ENCODE peak calls at places on chromosome 4, in seven cellular contexts. O is SW480, V is GM12865, U is HuH-7.5, X is AG04449, D is NCI-H1417, E is breast epithelium. N is an unnamed sample.

GRCh38 chr4:98996056-98996941 is 778 bp downstream of the METAP1 start:
- DNase-seq in V (peak), D (peak), U (peak), X (no peak), O (peak), E (no peak), N (no peak)

GRCh38 chr4:42627887-42628646 is 28.8 kb downstream of the ATP8A1 start:
- DNase-seq in V (peak), X (no peak), U (no peak), D (no peak), E (no peak), O (no peak), N (no peak)

GRCh38 chr4:118969359-118969758 is 80.7 kb downstream of the SYNPO2 start:
- DNase-seq in V (peak), E (peak), O (peak), X (no peak), U (no peak), D (peak), N (peak)

GRCh38 chr4:188254211-188254610 is 115.0 kb downstream of the TRIML1 start:
- DNase-seq in O (no peak), X (no peak), E (no peak), D (no peak), V (no peak), U (no peak), N (no peak)

GRCh38 chr4:153176938-153177337 is 27.3 kb upstream of the TRIM2 start:
- DNase-seq in X (no peak), O (no peak), E (no peak), V (no peak), U (no peak), D (no peak), N (no peak)

GRCh38 chr4:95263960-95264359 is 284.8 kb downstream of the UNC5C start:
- DNase-seq in V (no peak), O (no peak), X (no peak), E (no peak), U (no peak), D (no peak), N (no peak)

GRCh38 chr4:8185280-8185679 is 13.8 kb upstream of the SH3TC1 start:
- DNase-seq in V (no peak), U (no peak), X (peak), E (no peak), D (no peak), O (no peak), N (peak)

GRCh38 chr4:52864816-52865215 is 2.7 kb downstream of the RASL11B start:
- DNase-seq in E (no peak), U (no peak), V (no peak), X (peak), O (no peak), D (peak), N (peak)

GRCh38 chr4:159268607-159269006 is 165.7 kb downstream of the RAPGEF2 start:
- DNase-seq in O (no peak), E (no peak), X (no peak), V (no peak), D (no peak), U (no peak), N (no peak)